ENCODE peak calls at places on chromosomes 16 and 17, in four cellular contexts. R, G, F and I are unnamed samples.

GRCh38 chr17:31294839-31295488 is 2.1 kb downstream of the OMG start:
- DNase-seq in R (no peak), G (no peak), F (no peak), I (no peak)

GRCh38 chr16:5319799-5320198 is 222.2 kb upstream of the EEF2KMT start:
- DNase-seq in R (no peak), G (no peak), F (no peak), I (no peak)

GRCh38 chr17:65754081-65754480 is 192.6 kb upstream of the AXIN2 start:
- DNase-seq in R (no peak), G (no peak), F (no peak), I (no peak)

GRCh38 chr16:27628216-27628945 is 78.4 kb downstream of the KATNIP start:
- DNase-seq in R (no peak), G (no peak), F (no peak), I (no peak)

GRCh38 chr17:15121426-15121825 is 143.7 kb downstream of the PMP22 start:
- DNase-seq in R (no peak), G (no peak), F (no peak), I (no peak)

GRCh38 chr17:2433696-2434095 is 32.8 kb upstream of the MNT start:
- DNase-seq in R (no peak), G (no peak), F (no peak), I (no peak)

GRCh38 chr17:49494937-49495841 is at the start of gene NGFR:
- DNase-seq in R (peak; percentile 79), G (no peak), F (no peak), I (no peak)

GRCh38 chr16:86355114-86355513 is 155.2 kb upstream of the FOXF1 start:
- DNase-seq in R (no peak), G (no peak), F (no peak), I (no peak)

GRCh38 chr17:80773243-80773991 is 218.2 kb upstream of the CHMP6 start:
- DNase-seq in R (no peak), G (no peak), F (no peak), I (no peak)

GRCh38 chr16:424623-425081 is 797 bp upstream of the RAB11FIP3 start:
- DNase-seq in R (peak; percentile 78), G (no peak), F (no peak), I (no peak)

GRCh38 chr17:10120113-10120485 is 78.3 kb downstream of the GAS7 start:
- DNase-seq in R (no peak), G (no peak), F (no peak), I (no peak)

GRCh38 chr17:79996291-79996690 is 39.4 kb downstream of the TBC1D16 start:
- DNase-seq in R (no peak), G (no peak), F (no peak), I (no peak)

GRCh38 chr17:38871992-38872605 is 2.2 kb downstream of the LASP1 start:
- DNase-seq in R (no peak), G (no peak), F (no peak), I (no peak)

GRCh38 chr16:77877712-77878111 is 89.3 kb downstream of the VAT1L start:
- DNase-seq in R (no peak), G (no peak), F (peak; percentile 27), I (no peak)

GRCh38 chr16:11145173-11145820 is 110.7 kb downstream of the SOCS1 start:
- DNase-seq in R (no peak), G (no peak), F (no peak), I (no peak)

GRCh38 chr17:80145076-80146075 is 1.6 kb downstream of the EIF4A3 start:
- DNase-seq in R (no peak), G (no peak), F (no peak), I (no peak)

GRCh38 chr16:27204232-27204915 is 1.0 kb downstream of the KDM8 start:
- DNase-seq in R (no peak), G (no peak), F (no peak), I (peak; percentile 16)

GRCh38 chr17:50904522-50905459 is 38.6 kb upstream of the TOB1 start:
- DNase-seq in R (peak; percentile 72), G (no peak), F (peak; percentile 78), I (no peak)

GRCh38 chr17:50114849-50115357 is 15.1 kb downstream of the SAMD14 start:
- DNase-seq in R (peak; percentile 66), G (no peak), F (peak; percentile 77), I (no peak)

GRCh38 chr16:11857161-11857560 is 5.8 kb upstream of the RSL1D1 start:
- DNase-seq in R (no peak), G (no peak), F (no peak), I (no peak)

GRCh38 chr17:60679287-60679686 is 1.6 kb downstream of the BCAS3 start:
- DNase-seq in R (no peak), G (no peak), F (no peak), I (no peak)

GRCh38 chr16:64469906-64470702 is 651.8 kb downstream of the CDH11 start:
- DNase-seq in R (no peak), G (no peak), F (no peak), I (no peak)

GRCh38 chr17:63911657-63912100 is 621 bp upstream of the CSHL1 start:
- DNase-seq in R (peak; percentile 87), G (no peak), F (no peak), I (no peak)

GRCh38 chr17:82668024-82668630 is 19.9 kb upstream of the WDR45B start:
- DNase-seq in R (no peak), G (no peak), F (no peak), I (no peak)

GRCh38 chr16:49597796-49598195 is 224.2 kb downstream of the C16orf78 start:
- DNase-seq in R (peak; percentile 42), G (no peak), F (no peak), I (no peak)

GRCh38 chr16:49598386-49599170 is 225.0 kb downstream of the C16orf78 start:
- DNase-seq in R (peak; percentile 17), G (peak; percentile 68), F (no peak), I (no peak)

GRCh38 chr16:49600541-49600940 is 226.9 kb downstream of the C16orf78 start:
- DNase-seq in R (peak; percentile 41), G (no peak), F (no peak), I (no peak)

GRCh38 chr16:49600976-49601375 is 227.4 kb downstream of the C16orf78 start:
- DNase-seq in R (peak; percentile 29), G (no peak), F (no peak), I (no peak)

GRCh38 chr16:49599281-49599680 is 225.7 kb downstream of the C16orf78 start:
- DNase-seq in R (peak; percentile 16), G (no peak), F (no peak), I (no peak)
- H3K4me3 ChIP-seq in R (no peak overlapping the region), G (no peak overlapping the region), F (no peak overlapping the region), I (no peak overlapping the region)

GRCh38 chr16:89023151-89023551 is 46.1 kb upstream of the CBFA2T3 start:
- DNase-seq in R (no peak), G (no peak), F (no peak), I (no peak)

GRCh38 chr16:89023621-89024511 is 46.9 kb upstream of the CBFA2T3 start:
- DNase-seq in R (no peak), G (no peak), F (no peak), I (no peak)

GRCh38 chr16:89020068-89020924 is 43.3 kb upstream of the CBFA2T3 start:
- DNase-seq in R (no peak), G (peak; percentile 59), F (no peak), I (no peak)

GRCh38 chr16:89020925-89021595 is 44.1 kb upstream of the CBFA2T3 start:
- DNase-seq in R (no peak), G (no peak), F (no peak), I (no peak)

GRCh38 chr16:89022051-89022836 is 45.2 kb upstream of the CBFA2T3 start:
- DNase-seq in R (no peak), G (no peak), F (no peak), I (no peak)
- H3K4me1 ChIP-seq in R (no peaks in the 10 kb centered on the region), G (peaks cover 14% of the 10 kb centered on the region), F (no peaks in the 10 kb centered on the region), I (peaks cover 20% of the 10 kb centered on the region)

GRCh38 chr17:43778337-43779144 is at the start of gene DUSP3:
- DNase-seq in R (peak; percentile 95), G (no peak), F (peak; percentile 92), I (peak; percentile 74)
- TF ChIP-seq SUZ12 in R (no peak), G (no peak), F (no peak), I (no peak)

DNA sequence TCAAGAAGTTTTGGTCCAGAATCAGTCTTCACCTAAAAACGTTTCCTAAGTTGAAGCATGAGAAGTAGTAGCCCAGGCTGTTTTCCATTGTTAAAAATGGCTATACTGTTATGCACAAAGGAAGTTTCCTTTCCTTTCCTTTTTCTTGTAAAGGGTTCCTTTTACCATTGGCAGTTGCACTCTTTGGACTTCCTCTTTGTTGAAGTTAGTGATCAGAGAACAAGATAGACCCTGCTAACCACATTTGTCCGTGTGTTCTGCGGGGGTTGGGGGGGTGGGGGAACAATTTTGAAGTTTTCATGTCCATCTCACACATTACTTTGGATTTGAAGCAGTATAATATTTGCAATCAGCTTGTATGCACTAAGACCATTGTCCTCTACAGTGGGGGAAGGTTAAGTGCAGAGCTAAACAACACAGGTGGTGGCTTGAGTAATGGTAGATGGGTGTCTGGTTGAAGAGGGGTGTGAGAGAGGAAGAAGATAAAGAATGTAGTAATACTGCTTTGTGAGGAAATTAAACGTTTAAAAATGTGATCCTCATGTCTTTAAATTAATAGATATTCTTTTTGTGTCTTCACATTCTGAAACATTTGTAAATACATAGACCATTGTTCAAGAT is 1.4 kb downstream of the LPCAT2 start:
- DNase-seq in R (no peak), G (no peak), F (no peak), I (no peak)
- H3K4me3 ChIP-seq in R (peak overlapping the region; percentile 84), G (no peak overlapping the region), F (peak overlapping the region; percentile 88), I (peak overlapping the region; percentile 67)

DNA sequence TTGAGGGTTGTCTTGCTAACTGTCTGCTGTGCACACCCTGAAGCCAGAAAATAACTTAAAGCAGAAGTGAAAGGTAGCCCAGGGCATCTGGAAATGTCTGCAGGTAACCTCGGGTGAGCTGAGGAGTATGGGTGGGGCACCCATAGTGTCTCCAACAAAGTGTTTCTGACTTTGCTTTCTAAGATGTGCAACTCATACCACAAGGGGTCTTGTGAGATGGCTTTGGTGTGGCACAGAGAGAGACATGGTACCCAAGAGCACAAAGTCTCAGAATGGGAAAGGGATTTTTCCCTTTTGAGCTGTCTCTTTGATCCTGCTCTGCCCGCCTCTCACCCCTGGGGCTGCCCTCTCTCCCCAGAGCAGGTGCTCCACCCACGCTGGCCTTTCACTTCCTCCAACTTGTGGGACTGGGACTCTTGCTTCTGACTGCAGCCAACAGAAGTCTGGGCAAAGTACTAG is 6.9 kb downstream of the CHD9 start:
- DNase-seq in R (no peak), G (peak; percentile 96), F (peak; percentile 70), I (no peak)
- H3K4me1 ChIP-seq in R (peaks cover 6% of the 10 kb centered on the region), G (peaks cover 66% of the 10 kb centered on the region), F (peaks cover 73% of the 10 kb centered on the region), I (peaks cover 3% of the 10 kb centered on the region)

GRCh38 chr17:68870427-68870826 is 84.8 kb downstream of the ABCA8 start:
- DNase-seq in R (no peak), G (no peak), F (no peak), I (no peak)

GRCh38 chr17:68871447-68871846 is 83.7 kb downstream of the ABCA8 start:
- DNase-seq in R (no peak), G (no peak), F (no peak), I (no peak)

GRCh38 chr17:68867759-68868516 is 87.3 kb downstream of the ABCA8 start:
- DNase-seq in R (no peak), G (no peak), F (no peak), I (no peak)

GRCh38 chr17:68865584-68865983 is 89.6 kb downstream of the ABCA8 start:
- DNase-seq in R (no peak), G (no peak), F (no peak), I (no peak)

DNA sequence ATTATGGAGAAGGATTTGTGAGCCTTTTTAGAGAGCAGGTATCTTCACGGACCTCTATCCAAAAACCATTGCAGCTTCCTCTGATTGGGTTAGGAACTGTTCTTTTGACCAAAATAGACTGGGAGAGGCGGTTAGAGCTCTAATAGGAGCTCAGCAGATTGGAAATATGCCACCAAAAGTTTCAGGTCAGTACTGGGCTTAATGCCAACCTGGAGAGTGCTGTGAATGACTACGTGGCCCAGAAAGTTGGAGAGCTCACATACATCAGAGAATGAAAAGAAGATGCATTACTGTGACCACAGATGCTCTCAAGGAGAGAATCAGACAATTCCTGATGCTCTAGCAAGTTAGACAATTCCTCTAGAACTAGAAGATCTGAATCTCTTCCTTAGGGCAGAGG is 86.5 kb downstream of the ABCA8 start:
- DNase-seq in R (no peak), G (no peak), F (no peak), I (no peak)
- TF ChIP-seq SUZ12 in R (no peak), G (no peak), F (no peak), I (no peak)